ENCODE peak calls at places on chromosomes 2 and 18, in seven cellular contexts. E, P, K, U, B, L and A are unnamed samples. For H3K9me3, the result is how much of the 10 kb centered on the place peaks cover.

GRCh38 chr2:147636238-147636887 is 208.5 kb upstream of the ACVR2A start:
- DNase-seq in E (no peak), P (peak), K (no peak), U (peak), B (no peak), L (no peak), A (no peak)

GRCh38 chr18:36536426-36536825 is 238.9 kb downstream of the FHOD3 start:
- DNase-seq in E (no peak), P (no peak), K (no peak), U (no peak), B (no peak), L (no peak), A (no peak)

GRCh38 chr2:18413794-18414396 is 146.6 kb downstream of the RDH14 start:
- DNase-seq in E (no peak), P (peak), K (no peak), U (peak), B (no peak), L (peak), A (no peak)

GRCh38 chr2:120464448-120464931 is 118.6 kb downstream of the INHBB start:
- DNase-seq in E (no peak), P (no peak), K (no peak), U (no peak), B (no peak), L (peak), A (no peak)

GRCh38 chr2:179559108-179559806 is 294.6 kb upstream of the SESTD1 start:
- DNase-seq in E (no peak), P (no peak), K (no peak), U (no peak), B (no peak), L (no peak), A (no peak)

GRCh38 chr18:57048859-57049258 is 98.0 kb upstream of the BOD1L2 start:
- DNase-seq in E (no peak), P (no peak), K (no peak), U (no peak), B (no peak), L (no peak), A (no peak)

GRCh38 chr18:42446195-42446594 is 491.2 kb downstream of the PIK3C3 start:
- DNase-seq in E (no peak), P (peak), K (no peak), U (peak), B (no peak), L (no peak), A (no peak)

GRCh38 chr2:85161626-85161960 is 28.4 kb downstream of the TCF7L1 start:
- DNase-seq in E (no peak), P (no peak), K (no peak), U (peak), B (no peak), L (peak), A (no peak)

GRCh38 chr18:54043484-54044256 is 180.8 kb downstream of the MBD2 start:
- DNase-seq in E (no peak), P (peak), K (no peak), U (no peak), B (no peak), L (no peak), A (no peak)

GRCh38 chr2:106996136-106996769 is 110.3 kb upstream of the ST6GAL2 start:
- DNase-seq in E (no peak), P (no peak), K (no peak), U (no peak), B (no peak), L (no peak), A (no peak)

GRCh38 chr2:47534179-47534919 is 131.4 kb downstream of the MSH2 start:
- DNase-seq in E (no peak), P (peak), K (no peak), U (peak), B (no peak), L (peak), A (no peak)

GRCh38 chr2:134359367-134360081 is 105.7 kb downstream of the MGAT5 start:
- DNase-seq in E (no peak), P (no peak), K (peak), U (no peak), B (no peak), L (no peak), A (no peak)

GRCh38 chr18:5142859-5143258 is 54.2 kb downstream of the AKAIN1 start:
- DNase-seq in E (no peak), P (no peak), K (no peak), U (no peak), B (no peak), L (no peak), A (no peak)

GRCh38 chr2:69046221-69046662 is 33.3 kb downstream of the ANTXR1 start:
- DNase-seq in E (no peak), P (peak), K (no peak), U (peak), B (no peak), L (no peak), A (no peak)

GRCh38 chr18:55402731-55403405 is 185.1 kb downstream of the TCF4 start:
- DNase-seq in E (no peak), P (peak), K (no peak), U (peak), B (no peak), L (no peak), A (no peak)

GRCh38 chr2:63488118-63488713 is 100.1 kb downstream of the WDPCP start:
- DNase-seq in E (no peak), P (peak), K (no peak), U (peak), B (no peak), L (no peak), A (no peak)

GRCh38 chr2:154978710-154979109 is 280.2 kb downstream of the KCNJ3 start:
- DNase-seq in E (no peak), P (no peak), K (no peak), U (no peak), B (no peak), L (no peak), A (no peak)

GRCh38 chr2:155583674-155584195 is 748.8 kb downstream of the NR4A2 start:
- DNase-seq in E (no peak), P (no peak), K (no peak), U (no peak), B (no peak), L (no peak), A (no peak)

GRCh38 chr2:189674374-189675112 is at the start of gene ANKAR:
- DNase-seq in E (peak), P (peak), K (peak), U (peak), B (peak), L (peak), A (peak)

GRCh38 chr2:239957681-239958181 is 67.4 kb downstream of the NDUFA10 start:
- DNase-seq in E (peak), P (no peak), K (no peak), U (no peak), B (no peak), L (no peak), A (no peak)

GRCh38 chr2:225889452-225889851 is 489.9 kb downstream of the NYAP2 start:
- DNase-seq in E (no peak), P (peak), K (no peak), U (peak), B (no peak), L (no peak), A (no peak)

GRCh38 chr2:132597831-132598230 is 72.2 kb downstream of the LYPD1 start:
- DNase-seq in E (no peak), P (no peak), K (no peak), U (no peak), B (no peak), L (no peak), A (no peak)

GRCh38 chr18:67285583-67285982 is 230.9 kb downstream of the DSEL start:
- DNase-seq in E (no peak), P (no peak), K (no peak), U (no peak), B (no peak), L (no peak), A (no peak)

GRCh38 chr18:51037230-51037629 is 7.2 kb downstream of the SMAD4 start:
- DNase-seq in E (no peak), P (no peak), K (no peak), U (no peak), B (no peak), L (no peak), A (no peak)

GRCh38 chr2:28437142-28437835 is 44.6 kb downstream of the FOSL2 start:
- DNase-seq in E (no peak), P (no peak), K (peak), U (no peak), B (no peak), L (no peak), A (no peak)

GRCh38 chr2:197423307-197423706 is 11.5 kb downstream of the SF3B1 start:
- DNase-seq in E (no peak), P (no peak), K (no peak), U (no peak), B (no peak), L (no peak), A (no peak)

GRCh38 chr2:233197022-233197421 is 54.5 kb upstream of the ATG16L1 start:
- DNase-seq in E (peak), P (no peak), K (no peak), U (no peak), B (no peak), L (no peak), A (no peak)

GRCh38 chr18:67665266-67665665 is 148.7 kb upstream of the DSEL start:
- DNase-seq in E (no peak), P (peak), K (no peak), U (no peak), B (no peak), L (no peak), A (no peak)

GRCh38 chr2:88069117-88069516 is 1.5 kb downstream of the SMYD1 start:
- DNase-seq in E (no peak), P (no peak), K (no peak), U (no peak), B (no peak), L (no peak), A (no peak)

DNA sequence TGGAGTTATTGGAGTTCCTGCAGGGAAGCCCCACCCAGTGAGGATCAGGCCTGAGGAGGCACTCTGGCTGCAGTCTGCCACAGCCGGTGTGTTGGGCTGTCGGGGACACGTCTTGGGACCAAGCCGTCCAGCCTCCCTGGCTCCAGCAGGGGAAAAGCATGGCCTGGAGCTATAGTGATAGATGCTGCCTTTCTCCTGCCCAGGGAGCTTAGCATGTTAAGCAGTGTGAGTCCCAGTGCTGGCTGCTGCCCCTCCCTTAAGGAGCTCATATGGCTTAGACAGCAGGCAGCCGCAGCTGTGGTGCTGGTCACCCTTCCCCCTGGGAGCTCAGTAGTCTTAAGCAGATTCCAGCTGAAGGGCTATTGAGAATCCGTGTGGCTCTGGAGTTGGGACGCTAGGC is 78.9 kb downstream of the CERS6 start:
- DNase-seq in E (no peak), P (no peak), K (no peak), U (no peak), B (no peak), L (no peak), A (no peak)
- H3K9me3 ChIP-seq in E (under half), P (under half), K (under half), U (under half), B (under half), L (under half), A (under half)

DNA sequence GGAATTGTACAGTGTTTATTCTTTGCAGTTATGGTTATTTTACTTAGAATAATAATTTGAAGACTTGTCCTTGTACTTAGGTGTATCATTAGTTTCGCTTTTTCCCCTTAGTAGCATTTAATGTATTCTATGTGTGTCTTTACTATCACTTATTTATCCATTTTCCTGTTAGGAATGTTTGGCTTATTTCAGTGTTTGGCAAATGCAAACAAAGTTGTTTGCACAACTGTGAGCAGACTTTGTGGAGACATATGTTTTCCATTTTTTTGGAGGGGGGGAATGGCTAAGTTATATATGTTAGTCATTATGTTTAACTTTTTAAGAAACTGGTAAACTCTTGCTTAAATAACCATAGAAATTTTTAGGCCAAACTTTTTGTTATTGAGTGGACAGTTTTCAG is 447.7 kb downstream of the SOX11 start:
- DNase-seq in E (no peak), P (no peak), K (no peak), U (no peak), B (no peak), L (no peak), A (no peak)
- H3K9me3 ChIP-seq in E (under half), P (under half), K (under half), U (under half), B (under half), L (under half), A (under half)

GRCh38 chr18:14974088-14974487 is 226.1 kb downstream of the ANKRD30B start:
- DNase-seq in E (no peak), P (no peak), K (no peak), U (no peak), B (no peak), L (no peak), A (no peak)
- H3K9me3 ChIP-seq in E (under half), P (under half), K (under half), U (under half), B (under half), L (under half), A (under half)

DNA sequence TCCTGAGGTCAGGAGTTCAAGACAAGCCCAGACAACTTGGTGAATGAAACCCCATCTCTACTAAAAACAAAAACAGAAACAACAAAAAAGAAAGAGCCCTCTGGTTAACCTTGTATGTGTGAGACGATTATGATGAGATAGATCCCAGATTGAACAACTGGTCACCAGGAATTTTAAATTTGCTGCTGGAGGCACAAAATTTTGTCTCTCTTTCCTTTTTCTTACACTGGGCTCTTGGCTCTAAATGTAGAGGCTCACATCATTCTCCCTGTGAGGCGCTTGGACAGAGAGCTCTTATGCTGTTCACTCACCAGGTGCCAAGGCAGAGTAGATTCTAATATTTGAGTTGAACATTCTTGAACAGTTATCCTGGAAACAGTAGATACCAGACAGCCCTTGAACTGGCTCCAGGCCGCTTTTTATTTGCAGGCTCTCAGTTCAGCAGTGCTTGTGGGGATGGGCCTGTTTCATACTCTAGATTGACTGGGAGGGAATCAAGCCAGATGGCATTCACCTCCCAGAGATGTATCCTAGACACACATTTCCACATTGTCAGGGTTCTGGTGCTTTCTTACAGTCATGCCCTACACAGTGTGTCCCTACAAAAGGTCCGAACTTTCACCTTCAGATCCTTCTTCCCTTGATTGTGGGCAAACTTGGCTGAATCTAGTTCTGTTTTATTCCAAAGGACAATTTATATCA is 1159.6 kb downstream of the RPIA start:
- DNase-seq in E (no peak), P (no peak), K (no peak), U (no peak), B (no peak), L (no peak), A (no peak)
- H3K9me3 ChIP-seq in E (under half), P (under half), K (under half), U (under half), B (under half), L (under half), A (under half)

DNA sequence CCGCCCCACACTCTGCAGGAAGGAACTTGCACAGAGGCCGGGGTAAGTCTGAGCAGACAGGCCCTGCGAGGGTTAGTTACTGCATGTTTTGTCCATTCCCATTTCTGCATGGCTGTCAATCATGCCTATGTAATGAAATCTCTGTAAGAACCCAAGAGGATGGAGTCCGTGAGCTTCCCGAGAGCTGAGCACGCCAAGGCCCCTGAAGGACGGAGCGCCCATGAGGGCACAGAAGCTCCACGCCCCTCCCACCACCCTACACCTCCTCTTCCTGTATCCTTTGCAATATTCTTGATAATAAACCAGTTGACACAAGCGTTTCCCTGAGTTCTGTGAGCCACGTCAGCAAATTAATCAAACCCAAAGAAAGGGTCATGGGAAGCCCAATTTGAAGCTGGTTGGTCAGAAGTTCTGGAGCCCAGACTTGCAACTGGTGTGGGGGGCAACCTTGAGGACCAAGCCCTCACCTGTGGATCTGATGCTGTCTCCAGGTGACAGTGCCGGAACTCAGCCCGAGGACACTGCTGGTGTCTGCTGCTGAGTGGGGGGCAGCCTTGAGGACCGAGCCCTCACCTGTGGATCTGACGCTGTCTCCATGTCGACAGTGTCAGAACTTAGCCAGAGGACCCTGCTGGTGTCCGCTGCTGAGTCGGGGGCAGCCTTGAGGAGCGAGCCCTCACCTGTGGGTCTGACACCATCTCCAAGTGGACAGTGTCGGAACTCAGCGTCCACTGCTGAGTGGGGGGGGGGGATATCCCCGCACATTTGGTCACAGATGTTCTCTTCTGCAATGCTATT is 251.1 kb upstream of the SALL3 start:
- DNase-seq in E (no peak), P (no peak), K (no peak), U (no peak), B (no peak), L (no peak), A (no peak)
- H3K9me3 ChIP-seq in E (under half), P (under half), K (under half), U (under half), B (under half), L (under half), A (under half)

DNA sequence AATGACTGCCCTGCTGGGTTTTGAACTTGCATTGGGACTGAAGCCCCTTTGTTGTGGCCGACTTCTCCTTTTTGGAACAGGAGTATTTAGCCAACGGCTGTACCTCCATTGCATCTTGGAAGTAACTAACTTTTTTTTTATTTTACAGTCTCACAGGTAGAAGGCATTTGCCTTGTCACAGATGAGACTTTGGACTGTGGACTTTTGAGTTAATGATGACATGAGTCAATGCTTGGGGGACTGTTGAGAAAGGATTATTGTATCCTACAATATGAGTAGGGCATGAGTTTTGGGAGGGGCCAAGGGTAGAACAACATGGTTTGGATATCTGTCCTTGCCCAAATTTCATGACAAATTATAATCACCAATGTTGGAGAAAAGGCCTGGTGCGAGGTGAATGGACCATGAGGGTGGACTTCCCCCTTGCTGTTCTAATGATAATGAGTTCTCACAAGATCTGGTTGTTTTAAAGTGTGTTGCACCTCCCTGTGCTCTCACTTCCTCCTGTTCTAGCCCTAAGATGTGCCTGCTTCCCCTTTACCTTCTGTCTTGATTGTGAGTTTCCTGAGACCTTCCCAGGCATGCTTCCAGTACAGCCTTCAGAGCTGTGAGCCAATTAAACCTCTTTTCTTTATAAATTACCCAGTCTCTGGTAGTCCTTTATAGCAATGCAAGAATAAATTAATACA is 1269.4 kb upstream of the CHAC2 start:
- DNase-seq in E (no peak), P (no peak), K (no peak), U (no peak), B (no peak), L (no peak), A (no peak)
- H3K9me3 ChIP-seq in E (under half), P (under half), K (under half), U (under half), B (under half), L (under half), A (under half)

GRCh38 chr18:13703899-13704298 is 22.5 kb downstream of the FAM210A start:
- DNase-seq in E (no peak), P (no peak), K (no peak), U (peak), B (no peak), L (no peak), A (no peak)
- H3K9me3 ChIP-seq in E (under half), P (under half), K (under half), U (under half), B (under half), L (under half), A (under half)